ENCODE peak calls at places on chromosomes 1 and 21, in ten cellular contexts. C is neural progenitor cell, S is fibroblast of lung, R is HepG2, B is hepatocyte, X is MM.1S, Y is A673, Q is GM23338, F is PC-9, G is GM23248. O is an unnamed sample.

GRCh38 chr1:230270185-230270939 is 155.8 kb downstream of the PGBD5 start:
- DNase-seq in G (no peak), S (peak), Q (no peak), B (no peak), R (no peak), Y (peak), X (no peak), C (no peak), F (no peak), O (no peak)

GRCh38 chr1:219659682-219660081 is 46.8 kb upstream of the ZC3H11B start:
- DNase-seq in Q (peak), F (peak), X (no peak), C (no peak), G (peak), Y (peak), S (peak), R (no peak), B (no peak), O (peak)

GRCh38 chr1:53502641-53503432 is 43.6 kb downstream of the DMRTB1 start:
- DNase-seq in G (no peak), F (no peak), X (no peak), C (peak), Q (peak), B (peak), Y (no peak), S (no peak), R (no peak), O (no peak)

GRCh38 chr1:67880056-67880601 is 46.9 kb upstream of the GNG12 start:
- DNase-seq in S (peak), C (no peak), Q (no peak), F (peak), B (peak), X (no peak), R (no peak), G (peak), Y (no peak), O (peak)

GRCh38 chr1:160954158-160955104 is at the start of gene ITLN2:
- DNase-seq in Q (peak), C (peak), X (peak), R (peak), F (peak), S (peak), G (peak), Y (peak), B (peak), O (peak)

GRCh38 chr1:214957330-214958137 is 125.0 kb upstream of the KCNK2 start:
- DNase-seq in R (no peak), B (peak), X (no peak), S (peak), Y (peak), Q (no peak), F (peak), C (no peak), G (peak), O (peak)

GRCh38 chr1:26827663-26828062 is 1.2 kb downstream of the ZDHHC18 start:
- DNase-seq in Y (no peak), F (no peak), S (no peak), C (peak), B (no peak), Q (peak), X (no peak), G (peak), R (no peak), O (no peak)

GRCh38 chr1:56446531-56447098 is 132.7 kb downstream of the PLPP3 start:
- DNase-seq in Q (no peak), S (peak), B (no peak), R (no peak), G (no peak), Y (no peak), X (no peak), F (no peak), C (no peak), O (peak)

GRCh38 chr1:41957568-41957967 is 38.8 kb upstream of the HIVEP3 start:
- DNase-seq in Q (no peak), Y (no peak), X (no peak), G (peak), C (no peak), F (peak), S (peak), R (no peak), B (no peak), O (peak)

GRCh38 chr1:63662056-63662836 is 69.0 kb downstream of the PGM1 start:
- DNase-seq in X (no peak), C (no peak), B (no peak), G (peak), R (no peak), S (peak), F (peak), Q (no peak), Y (no peak), O (peak)

GRCh38 chr1:201891451-201892045 is 2.9 kb downstream of the SHISA4 start:
- DNase-seq in C (no peak), S (no peak), F (no peak), X (no peak), B (no peak), R (no peak), Q (no peak), G (no peak), Y (no peak), O (no peak)

GRCh38 chr1:214419650-214420049 is 131.8 kb downstream of the PTPN14 start:
- DNase-seq in S (no peak), Y (peak), R (no peak), Q (peak), X (no peak), B (no peak), G (no peak), C (peak), F (no peak), O (no peak)

GRCh38 chr1:231421616-231421970 is 494 bp downstream of the EGLN1 start:
- DNase-seq in C (no peak), F (peak), G (peak), B (peak), X (peak), Q (no peak), S (peak), R (no peak), Y (peak), O (peak)

GRCh38 chr1:9293241-9293511 is 482 bp downstream of the SPSB1 start:
- DNase-seq in B (no peak), S (no peak), X (no peak), F (no peak), Y (no peak), Q (no peak), R (no peak), G (no peak), C (no peak), O (no peak)

GRCh38 chr1:3618904-3619671 is 5.7 kb upstream of the TPRG1L start:
- DNase-seq in S (peak), Y (peak), C (peak), R (peak), B (peak), F (peak), G (peak), X (peak), Q (peak), O (peak)

GRCh38 chr21:42819861-42820512 is 59.4 kb downstream of the WDR4 start:
- DNase-seq in F (no peak), Y (no peak), B (no peak), C (no peak), X (no peak), Q (no peak), S (no peak), R (no peak), G (no peak), O (no peak)

GRCh38 chr1:75125161-75125681 is 9.0 kb upstream of the LHX8 start:
- DNase-seq in S (no peak), Q (no peak), Y (no peak), X (no peak), C (no peak), F (no peak), G (no peak), R (no peak), B (no peak), O (no peak)
- TF ChIP-seq EZH2 in S (no peak), Q (no peak), Y (no peak), X (no peak), C (no peak), F (no peak), G (no peak), R (no peak), B (no peak), O (no peak)

DNA sequence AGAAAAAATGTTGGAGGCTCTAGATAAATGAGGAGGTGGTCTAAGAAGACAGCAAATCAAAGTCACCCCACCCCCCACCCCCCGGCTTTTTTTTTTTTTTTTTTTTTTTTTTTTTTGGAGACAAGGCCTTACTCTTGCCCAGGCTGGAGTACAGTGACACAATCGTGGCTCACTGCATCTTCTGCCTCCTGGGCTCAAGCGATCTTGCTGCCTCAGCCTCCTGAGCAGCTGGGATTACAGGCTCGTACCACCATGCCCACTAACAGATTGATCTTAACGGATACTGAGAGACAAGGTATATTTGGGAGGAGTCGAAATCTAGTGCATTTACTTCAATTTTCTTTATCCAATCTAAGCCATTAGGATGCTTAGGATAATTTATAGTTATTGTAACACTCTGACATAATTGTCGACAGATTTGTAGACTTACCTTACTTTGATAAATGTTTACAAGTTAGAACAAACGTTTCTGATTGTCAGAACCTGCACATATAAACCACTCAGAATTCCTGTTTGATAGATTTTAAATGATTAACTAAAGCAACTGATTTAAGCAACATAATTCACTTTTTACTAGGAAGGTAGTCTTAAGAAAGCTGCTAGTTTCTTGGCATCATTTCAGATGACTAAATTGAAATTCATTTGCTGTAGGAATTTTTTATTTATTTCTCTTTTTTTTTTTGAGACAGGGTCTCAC is 33.7 kb upstream of the NBL1 start:
- DNase-seq in G (peak), X (no peak), B (no peak), Y (no peak), S (peak), Q (no peak), R (no peak), C (no peak), F (no peak), O (peak)
- H3K27ac ChIP-seq in G (no peak), X (no peak), B (no peak), Y (no peak), S (no peak), Q (no peak), R (no peak), C (no peak), F (no peak), O (no peak)

GRCh38 chr1:90488451-90488850 is 228.7 kb downstream of the BARHL2 start:
- DNase-seq in Y (no peak), X (no peak), R (no peak), G (peak), F (no peak), B (no peak), C (no peak), S (peak), Q (no peak), O (peak)

GRCh38 chr1:90486134-90486824 is 230.8 kb downstream of the BARHL2 start:
- DNase-seq in Q (no peak), Y (no peak), R (no peak), X (no peak), G (no peak), S (peak), C (no peak), B (no peak), F (no peak), O (no peak)

GRCh38 chr1:90487040-90487439 is 230.1 kb downstream of the BARHL2 start:
- DNase-seq in S (no peak), Q (no peak), R (no peak), X (no peak), G (no peak), C (no peak), B (no peak), F (no peak), Y (no peak), O (no peak)
- H3K4me3 ChIP-seq in S (no peak), Q (no peak), R (no peak), X (no peak), G (no peak), C (no peak), B (no peak), F (no peak), Y (no peak), O (no peak)

GRCh38 chr1:40784141-40784770 is 669 bp downstream of the KCNQ4 start:
- DNase-seq in Y (no peak), F (no peak), B (peak), C (peak), Q (peak), R (no peak), S (no peak), X (no peak), G (peak), O (no peak)
- TF ChIP-seq EZH2 in Y (no peak), F (no peak), B (no peak), C (peak), Q (peak), R (no peak), S (peak), X (no peak), G (peak), O (no peak)

DNA sequence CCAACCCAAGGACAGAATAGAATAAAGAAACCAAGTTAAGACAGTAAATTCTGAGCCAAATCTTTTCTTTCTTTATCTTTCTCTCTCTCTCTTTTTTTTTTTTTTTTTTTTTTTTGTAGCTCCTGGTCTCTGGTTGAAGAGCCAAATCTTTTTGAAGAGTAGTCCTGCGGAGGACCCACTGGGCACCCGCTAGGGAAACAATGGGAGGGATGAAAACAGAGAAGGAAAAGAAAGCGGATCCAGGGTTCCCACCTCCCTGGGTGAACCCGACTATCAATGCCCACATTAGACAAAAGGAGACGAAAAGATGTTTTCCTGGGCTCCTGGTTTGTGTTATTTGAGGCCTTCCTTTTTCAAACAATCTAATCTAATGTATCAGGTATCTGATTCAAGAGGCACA is 49.8 kb upstream of the FBXO28 start:
- DNase-seq in F (no peak), G (no peak), S (no peak), Q (no peak), X (no peak), B (no peak), Y (no peak), R (no peak), C (peak), O (no peak)
- H3K27ac ChIP-seq in F (peak), G (no peak), S (no peak), Q (no peak), X (no peak), B (peak), Y (no peak), R (no peak), C (peak), O (peak)

DNA sequence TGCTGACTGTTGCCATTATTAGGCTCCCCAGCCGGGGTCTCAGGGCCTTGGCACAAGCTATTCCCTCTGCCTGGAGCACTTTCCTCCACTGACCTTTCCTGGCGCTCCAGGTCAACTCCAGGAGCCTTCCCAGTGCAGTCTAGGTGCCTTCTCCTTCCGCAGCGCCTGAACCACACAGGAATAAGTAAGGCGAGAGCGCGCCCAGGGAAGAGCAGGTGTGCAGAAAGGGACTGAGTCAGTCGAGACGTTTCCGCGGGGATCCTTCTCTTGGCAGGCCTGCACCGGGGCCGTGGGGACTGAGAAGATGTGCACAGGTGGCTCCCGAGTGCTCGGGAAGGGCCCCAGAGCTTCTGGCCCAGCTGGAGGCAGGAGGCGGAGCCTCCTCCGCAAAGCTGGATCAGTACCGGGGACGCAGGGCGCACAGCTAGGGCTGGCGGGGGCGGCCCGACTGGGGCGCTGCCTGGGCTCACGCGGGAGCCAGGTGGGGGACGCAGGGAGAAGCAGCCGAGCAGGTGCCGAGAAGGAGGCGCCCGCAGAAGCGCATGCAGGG is 765 bp upstream of the BMP8A start:
- DNase-seq in Q (peak), G (peak), B (no peak), R (no peak), S (no peak), Y (no peak), F (no peak), X (peak), C (peak), O (no peak)
- H3K4me3 ChIP-seq in Q (peak), G (peak), B (peak), R (peak), S (no peak), Y (peak), F (no peak), X (peak), C (peak), O (peak)

DNA sequence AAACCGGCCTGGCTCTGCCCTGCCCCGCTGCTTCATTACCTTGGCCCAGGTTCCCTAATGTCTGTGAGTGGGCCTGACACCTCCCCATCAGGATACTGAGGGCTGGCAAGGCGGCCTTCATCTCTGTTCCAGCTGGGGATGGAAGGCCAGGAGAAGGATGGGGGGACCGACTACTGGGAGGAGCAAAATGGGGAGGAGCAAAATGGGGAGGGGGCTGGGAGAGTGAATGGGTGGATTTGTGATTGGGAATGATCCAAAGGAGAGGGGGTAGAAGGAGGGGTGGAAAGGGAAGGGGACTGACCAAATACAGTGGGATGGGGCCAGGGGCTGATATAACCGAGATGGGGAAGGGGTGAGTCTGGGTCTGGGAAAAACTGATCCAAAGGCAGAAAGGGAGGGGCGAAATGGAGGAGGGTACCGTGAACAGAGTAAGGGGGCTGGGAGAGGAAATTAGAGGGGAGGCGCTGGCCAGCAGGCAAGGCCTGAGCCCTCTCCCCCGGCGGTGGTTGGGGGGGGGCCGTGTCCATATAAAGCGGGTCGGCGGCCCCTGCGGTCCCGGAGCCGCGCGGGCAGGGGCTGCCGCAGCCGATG is at the start of gene FOXE3:
- DNase-seq in R (no peak), B (no peak), Y (no peak), G (no peak), C (no peak), Q (peak), X (no peak), F (no peak), S (no peak), O (no peak)
- TF ChIP-seq EZH2 in R (no peak), B (peak), Y (peak), G (peak), C (peak), Q (peak), X (no peak), F (no peak), S (no peak), O (no peak)

DNA sequence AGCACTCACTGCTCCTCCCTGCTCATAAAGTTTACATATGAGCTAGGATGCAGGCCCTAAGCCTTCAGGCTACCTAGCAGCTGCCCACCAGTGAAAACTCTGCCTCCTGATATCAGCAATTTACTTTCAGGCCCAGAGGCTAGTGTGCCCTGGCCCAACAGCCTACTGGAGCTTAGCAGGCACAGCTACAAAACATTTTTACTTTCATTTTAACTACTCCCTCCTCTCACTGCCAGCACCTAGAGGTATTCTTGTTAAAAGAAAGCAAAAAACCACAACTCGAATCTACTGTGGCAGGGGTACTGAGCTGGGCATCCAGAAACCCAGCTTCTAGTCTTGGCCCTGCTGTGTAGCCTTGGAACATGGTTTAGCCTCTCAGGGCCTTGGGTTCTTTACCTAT is 5.8 kb upstream of the LORICRIN start:
- DNase-seq in S (no peak), F (no peak), X (peak), Q (no peak), R (no peak), B (no peak), G (no peak), Y (no peak), C (no peak), O (no peak)
- H3K27ac ChIP-seq in S (no peak), F (no peak), X (peak), Q (no peak), R (no peak), B (no peak), G (no peak), Y (no peak), C (no peak), O (no peak)

O was measured in PC-3.